ENCODE peak calls at places on chromosome 13, in ten cellular contexts. K is mammary epithelial cell; J is ovary; G is effector memory CD4-positive, alpha-beta T cell; X is adrenal gland; U is CD8-positive, alpha-beta T cell; E is NT2/D1; D is ascending aorta; H is tibial nerve; Y is fibroblast of lung. M is an unnamed sample.

GRCh38 chr13:50357586-50358118 is 342.4 kb downstream of the KCNRG start:
- DNase-seq in Y (peak; percentile 96), E (no peak), K (peak; percentile 61), H (no peak), U (no peak), J (no peak), D (no peak), X (peak; percentile 86), G (no peak), M (no peak)

GRCh38 chr13:95300625-95301134 is 571 bp downstream of the ABCC4 start:
- DNase-seq in U (peak; percentile 46), G (peak; percentile 0), H (no peak), X (no peak), J (peak; percentile 73), K (peak; percentile 40), E (no peak), Y (peak; percentile 51), D (no peak), M (peak; percentile 64)

GRCh38 chr13:30169442-30169841 is 137.9 kb downstream of the KATNAL1 start:
- DNase-seq in G (no peak), K (no peak), Y (no peak), E (no peak), D (no peak), J (no peak), X (no peak), H (no peak), U (no peak), M (no peak)

GRCh38 chr13:45108716-45109706 is 11.3 kb upstream of the GTF2F2 start:
- DNase-seq in U (no peak), D (no peak), E (no peak), G (no peak), H (no peak), X (no peak), K (peak; percentile 21), J (no peak), Y (peak; percentile 74), M (no peak)

GRCh38 chr13:98214008-98214643 is 37.1 kb upstream of the RNF113B start:
- DNase-seq in G (no peak), X (no peak), Y (peak; percentile 86), K (no peak), U (no peak), E (no peak), J (peak; percentile 73), H (no peak), D (no peak), M (no peak)

GRCh38 chr13:64993514-64994164 is 2236.5 kb downstream of the PCDH9 start:
- DNase-seq in G (no peak), X (no peak), D (no peak), K (no peak), H (no peak), U (no peak), Y (no peak), E (no peak), J (no peak), M (no peak)

GRCh38 chr13:50283017-50283416 is 267.8 kb downstream of the KCNRG start:
- DNase-seq in E (no peak), D (no peak), H (no peak), X (no peak), K (no peak), Y (no peak), U (no peak), J (no peak), G (no peak), M (no peak)

GRCh38 chr13:86907116-86907515 is 764.1 kb upstream of the SLITRK5 start:
- DNase-seq in D (no peak), E (no peak), J (no peak), G (no peak), Y (peak; percentile 59), X (no peak), U (no peak), H (no peak), K (no peak), M (no peak)

GRCh38 chr13:56850852-56851251 is 289.9 kb upstream of the PRR20A start:
- DNase-seq in G (no peak), X (no peak), U (no peak), Y (no peak), H (no peak), E (no peak), K (no peak), J (no peak), D (no peak), M (no peak)
- H3K9me3 ChIP-seq in G (no peaks in the 10 kb centered on the region), X (no peaks in the 10 kb centered on the region), U (no peaks in the 10 kb centered on the region), Y (no peaks in the 10 kb centered on the region), H (no peaks in the 10 kb centered on the region), E (no peaks in the 10 kb centered on the region), K (peaks cover 13% of the 10 kb centered on the region), J (no peaks in the 10 kb centered on the region), D (no peaks in the 10 kb centered on the region), M (no peaks in the 10 kb centered on the region)

GRCh38 chr13:111598751-111599150 is 278.3 kb downstream of the TEX29 start:
- DNase-seq in G (no peak), Y (no peak), J (no peak), H (no peak), X (no peak), E (no peak), K (no peak), D (no peak), U (no peak), M (no peak)

GRCh38 chr13:111595791-111596190 is 275.3 kb downstream of the TEX29 start:
- DNase-seq in E (no peak), G (no peak), H (no peak), Y (no peak), J (no peak), K (no peak), X (no peak), D (no peak), U (no peak), M (no peak)

GRCh38 chr13:111599791-111600190 is 279.3 kb downstream of the TEX29 start:
- DNase-seq in H (no peak), U (no peak), J (no peak), X (no peak), Y (no peak), K (no peak), G (no peak), D (no peak), E (no peak), M (no peak)

GRCh38 chr13:111595276-111595675 is 274.8 kb downstream of the TEX29 start:
- DNase-seq in G (no peak), D (no peak), J (no peak), H (no peak), U (no peak), E (no peak), X (no peak), Y (no peak), K (no peak), M (no peak)

DNA sequence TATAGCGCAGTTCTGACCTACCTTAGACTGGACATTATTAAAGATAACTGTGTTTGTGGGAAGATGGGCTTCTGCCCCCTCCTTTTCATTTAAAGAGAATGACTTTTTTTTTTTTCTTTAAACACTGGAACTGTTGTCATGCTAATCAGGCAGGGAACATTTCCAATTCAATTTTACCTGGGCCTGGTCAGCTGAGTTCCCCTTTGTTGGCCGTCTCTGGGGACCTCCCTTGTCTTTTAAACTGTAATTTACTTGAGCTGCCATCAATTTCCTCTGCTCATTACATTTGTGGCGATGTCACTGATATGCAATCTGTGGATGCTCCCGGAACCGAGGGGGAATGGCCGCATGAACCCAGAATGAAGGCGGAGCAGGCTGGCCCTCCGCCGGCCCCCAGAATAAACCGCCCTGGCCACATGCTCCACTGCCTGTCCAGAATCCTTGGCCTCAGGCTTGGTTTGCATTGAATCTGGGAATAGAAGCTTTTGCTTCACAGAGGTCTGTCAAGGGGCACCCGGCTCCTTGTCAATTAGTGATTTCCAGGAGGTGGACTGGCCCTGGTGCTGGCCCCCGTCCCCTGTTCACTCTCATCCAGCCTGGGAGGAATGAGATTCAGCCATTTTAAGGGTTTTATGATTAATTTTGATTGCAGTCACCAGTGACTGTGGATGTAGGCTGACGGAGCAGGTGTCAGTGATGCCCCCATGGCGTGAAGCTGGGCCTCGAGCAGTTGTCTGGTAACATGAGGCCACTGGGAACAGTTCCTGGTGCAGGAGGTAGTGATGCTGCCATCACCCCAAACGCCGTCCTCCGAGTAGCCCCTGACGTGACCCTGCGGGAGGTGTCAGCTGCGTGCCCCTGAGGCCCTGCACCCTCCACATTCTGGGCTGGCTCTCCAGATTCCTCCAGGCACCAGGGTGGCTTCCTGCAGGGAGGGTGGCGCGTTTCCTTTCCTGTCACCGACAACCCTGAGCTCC is 276.9 kb downstream of the TEX29 start:
- DNase-seq in Y (no peak), E (peak; percentile 44), G (no peak), D (no peak), H (no peak), K (no peak), X (no peak), U (no peak), J (no peak), M (no peak)
- H3K9me3 ChIP-seq in Y (no peaks in the 10 kb centered on the region), E (no peaks in the 10 kb centered on the region), G (no peaks in the 10 kb centered on the region), D (no peaks in the 10 kb centered on the region), H (no peaks in the 10 kb centered on the region), K (peaks cover 34% of the 10 kb centered on the region), X (no peaks in the 10 kb centered on the region), U (no peaks in the 10 kb centered on the region), J (no peaks in the 10 kb centered on the region), M (peaks cover 5% of the 10 kb centered on the region)

GRCh38 chr13:19266979-19267378 is 85.4 kb upstream of the TUBA3C start:
- DNase-seq in H (no peak), J (no peak), K (no peak), X (no peak), D (no peak), E (no peak), Y (no peak), G (no peak), U (no peak), M (no peak)

GRCh38 chr13:19267746-19268145 is 86.1 kb upstream of the TUBA3C start:
- DNase-seq in Y (no peak), X (no peak), H (no peak), J (no peak), D (no peak), K (no peak), U (no peak), E (no peak), G (no peak), M (no peak)

GRCh38 chr13:19264711-19265110 is 83.1 kb upstream of the TUBA3C start:
- DNase-seq in G (no peak), J (no peak), U (no peak), K (no peak), Y (no peak), E (no peak), H (no peak), D (no peak), X (no peak), M (no peak)

GRCh38 chr13:19268331-19268730 is 86.7 kb upstream of the TUBA3C start:
- DNase-seq in H (no peak), Y (no peak), E (no peak), K (no peak), U (no peak), X (no peak), G (no peak), J (no peak), D (no peak), M (no peak)
- H3K9me3 ChIP-seq in H (no peaks in the 10 kb centered on the region), Y (no peaks in the 10 kb centered on the region), E (no peaks in the 10 kb centered on the region), K (peaks cover 11% of the 10 kb centered on the region), U (no peaks in the 10 kb centered on the region), X (no peaks in the 10 kb centered on the region), G (no peaks in the 10 kb centered on the region), J (no peaks in the 10 kb centered on the region), D (no peaks in the 10 kb centered on the region), M (no peaks in the 10 kb centered on the region)

GRCh38 chr13:75537401-75538365 is at the start of gene COMMD6:
- DNase-seq in U (peak; percentile 71), Y (peak; percentile 92), X (peak; percentile 84), K (peak; percentile 86), D (no peak), J (peak; percentile 85), E (peak; percentile 81), G (peak; percentile 26), H (peak; percentile 33), M (peak; percentile 80)

GRCh38 chr13:75530536-75530935 is 7.1 kb downstream of the COMMD6 start:
- DNase-seq in X (no peak), U (no peak), J (no peak), Y (no peak), E (no peak), K (no peak), H (no peak), D (no peak), G (no peak), M (no peak)

GRCh38 chr13:75533866-75534265 is 3.8 kb downstream of the COMMD6 start:
- DNase-seq in Y (peak; percentile 49), E (no peak), U (no peak), X (no peak), H (no peak), G (no peak), D (no peak), K (no peak), J (no peak), M (no peak)
- H3K9me3 ChIP-seq in Y (no peaks in the 10 kb centered on the region), E (no peaks in the 10 kb centered on the region), U (no peaks in the 10 kb centered on the region), X (no peaks in the 10 kb centered on the region), H (no peaks in the 10 kb centered on the region), G (no peaks in the 10 kb centered on the region), D (no peaks in the 10 kb centered on the region), K (no peaks in the 10 kb centered on the region), J (no peaks in the 10 kb centered on the region), M (no peaks in the 10 kb centered on the region)